ENCODE peak calls at places on chromosomes 7 and 10, in five cellular contexts. V, I, J, C and U are unnamed samples.
A peak's percentile ranks its signal among the peaks of the same experiment; 100 is the strongest.

GRCh38 chr10:82796510-82796909 is 921.5 kb downstream of the NRG3 start:
- DNase-seq in V (no peak), I (no peak), J (no peak), C (no peak), U (no peak)

GRCh38 chr7:45646207-45646821 is 72.1 kb downstream of the ADCY1 start:
- DNase-seq in V (no peak), I (no peak), J (no peak), C (no peak), U (no peak)

GRCh38 chr10:103504181-103504783 is 10.8 kb downstream of the NEURL1 start:
- DNase-seq in V (no peak), I (peak; percentile 68), J (peak; percentile 89), C (no peak), U (no peak)

GRCh38 chr10:3926675-3927525 is 141.9 kb upstream of the KLF6 start:
- DNase-seq in V (no peak), I (peak; percentile 72), J (no peak), C (no peak), U (no peak)

GRCh38 chr10:75616874-75617478 is 185.6 kb downstream of the LRMDA start:
- DNase-seq in V (no peak), I (no peak), J (no peak), C (no peak), U (no peak)

GRCh38 chr10:47299989-47300931 is at the start of gene GDF10:
- DNase-seq in V (no peak), I (no peak), J (peak; percentile 7), C (no peak), U (no peak)

GRCh38 chr10:129035052-129035805 is 431.8 kb upstream of the MGMT start:
- DNase-seq in V (no peak), I (no peak), J (no peak), C (no peak), U (no peak)

GRCh38 chr7:24763303-24763901 is 6.1 kb upstream of the GSDME start:
- DNase-seq in V (no peak), I (no peak), J (no peak), C (no peak), U (no peak)

GRCh38 chr10:18689498-18689897 is 30.3 kb downstream of the ARL5B start:
- DNase-seq in V (no peak), I (no peak), J (peak; percentile 24), C (no peak), U (no peak)

GRCh38 chr7:148915211-148915610 is 31.1 kb upstream of the EZH2 start:
- DNase-seq in V (no peak), I (no peak), J (no peak), C (no peak), U (no peak)

GRCh38 chr10:127947206-127947605 is 40.3 kb downstream of the PTPRE start:
- DNase-seq in V (no peak), I (no peak), J (no peak), C (no peak), U (no peak)

GRCh38 chr7:158830211-158830723 is 958 bp upstream of the ESYT2 start:
- DNase-seq in V (no peak), I (no peak), J (no peak), C (no peak), U (no peak)

GRCh38 chr7:158827411-158828342 is 1.6 kb downstream of the ESYT2 start:
- DNase-seq in V (no peak), I (peak; percentile 29), J (no peak), C (no peak), U (no peak)

GRCh38 chr7:158829342-158830210 is at the start of gene ESYT2:
- DNase-seq in V (no peak), I (peak; percentile 100), J (peak; percentile 83), C (peak; percentile 88), U (peak; percentile 90)

GRCh38 chr7:158828343-158829020 is 827 bp downstream of the ESYT2 start:
- DNase-seq in V (no peak), I (peak; percentile 67), J (no peak), C (peak; percentile 26), U (no peak)

GRCh38 chr7:158829021-158829341 is 328 bp downstream of the ESYT2 start:
- DNase-seq in V (no peak), I (no peak), J (peak; percentile 20), C (peak; percentile 69), U (peak; percentile 67)
- TF ChIP-seq TAF1 in V (peak; percentile 23), I (no peak), J (no peak), C (no peak), U (no peak)

DNA sequence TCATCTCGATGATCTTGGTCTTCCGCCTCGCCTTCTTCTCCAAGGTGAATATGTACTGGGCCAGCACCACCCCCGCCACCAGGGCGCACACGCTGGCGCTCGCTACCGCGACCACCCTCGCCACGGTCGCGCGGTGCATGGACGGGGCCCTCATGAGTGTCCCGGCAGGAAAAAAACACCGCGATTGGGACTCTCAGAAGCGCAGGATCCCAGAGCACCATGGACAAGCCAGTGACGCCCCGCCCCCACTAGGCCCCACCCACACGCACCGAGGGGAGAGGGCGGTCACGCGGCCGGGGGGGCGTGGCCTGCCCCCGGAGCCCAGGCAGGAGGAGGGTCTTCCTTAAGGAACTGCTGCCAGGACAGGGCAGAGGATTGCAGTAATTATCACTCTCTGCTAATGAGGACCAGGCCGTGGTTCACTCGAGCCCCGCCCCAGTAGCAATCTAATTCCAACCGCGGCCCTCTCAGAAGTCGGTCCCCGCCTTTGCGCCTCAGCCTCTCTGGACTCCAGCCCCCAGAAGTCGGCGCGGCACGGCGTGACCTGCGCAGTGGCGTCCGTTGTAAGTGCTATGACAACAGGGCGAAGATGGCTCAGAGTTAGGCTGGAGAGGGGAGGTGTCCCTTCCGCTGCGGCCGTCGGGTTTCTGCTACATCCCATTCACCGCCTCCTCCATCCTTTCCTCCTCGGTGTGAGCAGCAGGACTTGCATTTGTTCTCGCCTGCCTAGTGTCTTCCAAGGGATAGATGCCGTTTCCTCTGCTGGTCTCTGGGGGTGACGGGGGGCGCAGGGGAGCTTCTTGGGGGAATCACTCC is at the start of gene BBS9:
- DNase-seq in V (peak; percentile 91), I (peak; percentile 97), J (peak; percentile 88), C (peak; percentile 71), U (peak; percentile 80)
- TF ChIP-seq POLR2A in V (peak; percentile 46), I (peak; percentile 85), J (peak; percentile 62), C (peak; percentile 23), U (no peak)

GRCh38 chr10:24381235-24382010 is 172.5 kb downstream of the KIAA1217 start:
- DNase-seq in V (no peak), I (no peak), J (no peak), C (no peak), U (no peak)
- TF ChIP-seq TAF1 in V (no peak), I (no peak), J (no peak), C (no peak), U (no peak)

DNA sequence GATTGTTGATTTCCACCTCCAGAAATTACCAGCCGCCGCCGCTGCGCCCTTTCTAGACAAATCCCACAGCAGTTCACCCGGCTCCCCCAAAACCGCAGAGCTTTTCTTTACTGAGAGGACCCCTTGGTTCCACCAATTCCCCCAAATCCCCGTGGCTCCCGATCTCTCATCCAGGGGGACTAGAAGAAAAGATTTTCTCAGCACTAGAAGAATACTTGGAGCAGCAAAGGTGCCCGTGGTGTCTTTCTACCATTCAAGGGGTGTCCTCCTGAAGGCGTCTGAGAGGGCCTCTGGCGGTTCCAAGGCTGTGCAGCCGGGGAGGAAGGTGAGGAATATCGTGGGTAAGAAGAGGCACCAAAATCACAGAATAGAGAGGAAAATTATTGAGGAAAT is 13.5 kb upstream of the HOXA2 start:
- DNase-seq in V (no peak), I (no peak), J (no peak), C (no peak), U (no peak)
- TF ChIP-seq POLR2A in V (no peak), I (no peak), J (no peak), C (no peak), U (no peak)

GRCh38 chr10:71294856-71295255 is 24.2 kb upstream of the SLC29A3 start:
- DNase-seq in V (no peak), I (no peak), J (no peak), C (no peak), U (no peak)

GRCh38 chr10:71292624-71293445 is 26.2 kb upstream of the SLC29A3 start:
- DNase-seq in V (no peak), I (no peak), J (no peak), C (no peak), U (no peak)

GRCh38 chr10:71295641-71296040 is 23.4 kb upstream of the SLC29A3 start:
- DNase-seq in V (no peak), I (no peak), J (no peak), C (no peak), U (no peak)

GRCh38 chr10:71293446-71294090 is 25.5 kb upstream of the SLC29A3 start:
- DNase-seq in V (no peak), I (no peak), J (no peak), C (no peak), U (no peak)

GRCh38 chr10:71294091-71294561 is 24.9 kb upstream of the SLC29A3 start:
- DNase-seq in V (no peak), I (no peak), J (no peak), C (no peak), U (no peak)
- TF ChIP-seq TAF1 in V (no peak), I (no peak), J (no peak), C (no peak), U (no peak)

DNA sequence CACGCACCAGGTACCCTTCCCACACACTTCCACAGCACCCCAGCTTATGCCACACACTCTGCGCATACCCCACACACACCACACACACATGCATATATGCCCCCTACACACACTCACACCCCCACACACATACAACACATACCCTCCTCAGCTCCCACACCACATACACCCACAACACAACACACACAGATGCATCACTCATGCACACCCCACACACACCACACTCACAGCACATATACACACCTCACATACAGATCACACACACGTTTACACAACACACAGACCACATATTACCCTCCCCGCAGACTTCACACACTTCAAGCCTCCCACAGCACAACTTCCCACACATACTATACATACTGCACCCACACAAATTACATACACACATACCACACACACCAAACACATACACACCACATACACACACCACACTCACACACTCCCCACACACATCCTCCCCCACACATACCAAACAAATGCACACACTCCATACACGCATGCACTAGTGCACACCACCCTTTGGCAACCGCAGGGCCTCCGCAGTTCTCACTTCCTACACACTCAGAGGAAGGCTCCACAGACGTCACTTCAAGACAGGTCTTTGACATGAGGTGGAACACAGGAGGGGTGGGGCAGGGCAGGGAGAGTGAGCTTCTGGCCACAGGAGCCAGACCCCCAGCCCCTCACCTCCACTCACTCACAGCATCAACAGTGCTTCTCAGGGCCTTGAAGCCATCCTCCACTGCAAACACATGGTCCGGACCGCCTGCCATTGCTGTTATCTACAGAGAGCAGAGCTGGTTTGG is 18.5 kb upstream of the ANTXRL start:
- DNase-seq in V (no peak), I (no peak), J (no peak), C (no peak), U (peak; percentile 40)
- TF ChIP-seq POLR2A in V (no peak), I (no peak), J (no peak), C (no peak), U (peak; percentile 48)

GRCh38 chr7:80841566-80842478 is 77.0 kb downstream of the SEMA3C start:
- DNase-seq in V (no peak), I (no peak), J (no peak), C (no peak), U (no peak)
- TF ChIP-seq TAF1 in V (no peak), I (no peak), J (no peak), C (no peak), U (no peak)